ENCODE peak calls at places on chromosomes 4 and X, in eight cellular contexts. Z is body of pancreas, Y is esophagus squamous epithelium, F is GM23248, B is stomach, N is aorta, E is iPS DF 6.9, K is neuronal stem cell. D is an unnamed sample. For H3K36me3, the result is how much of the 10 kb centered on the place peaks cover.

GRCh38 chr4:57280481-57280880 is 170.3 kb upstream of the IGFBP7 start:
- DNase-seq in K (no peak), Y (no peak), N (no peak), F (no peak), E (no peak), B (no peak), Z (no peak), D (no peak)

GRCh38 chr4:97548943-97549583 is 594.2 kb downstream of the STPG2 start:
- DNase-seq in Y (no peak), E (no peak), N (no peak), F (no peak), B (no peak), Z (no peak), K (no peak), D (no peak)

GRCh38 chrX:129523076-129524055 is at the start of gene SMARCA1:
- DNase-seq in Z (peak), F (peak), B (peak), K (peak), Y (no peak), N (peak), E (no peak), D (peak)

GRCh38 chr4:13544556-13545393 is 467 bp upstream of the NKX3-2 start:
- DNase-seq in K (peak), E (peak), F (peak), Y (no peak), B (peak), Z (peak), N (no peak), D (no peak)

GRCh38 chrX:123093792-123094191 is 90.3 kb upstream of the GRIA3 start:
- DNase-seq in N (no peak), B (no peak), Z (no peak), K (no peak), F (no peak), E (no peak), Y (no peak), D (no peak)

GRCh38 chr4:2462218-2462991 is 6.5 kb upstream of the RNF4 start:
- DNase-seq in Z (peak), N (peak), Y (no peak), B (peak), E (no peak), F (peak), K (peak), D (no peak)

GRCh38 chrX:11629593-11630211 is 36.0 kb downstream of the ARHGAP6 start:
- DNase-seq in Z (no peak), N (peak), K (no peak), Y (no peak), E (no peak), F (peak), B (no peak), D (no peak)

GRCh38 chrX:68684291-68684918 is 36.9 kb downstream of the STARD8 start:
- DNase-seq in B (no peak), F (no peak), Y (no peak), E (no peak), K (no peak), Z (no peak), N (peak), D (no peak)

GRCh38 chrX:26848511-26848910 is 614.6 kb downstream of the PPP4R3C start:
- DNase-seq in E (no peak), Z (no peak), Y (no peak), K (no peak), F (peak), B (no peak), N (no peak), D (no peak)

GRCh38 chrX:129613596-129613995 is 41.2 kb downstream of the APLN start:
- DNase-seq in Z (no peak), Y (no peak), F (no peak), N (no peak), B (no peak), E (no peak), K (no peak), D (no peak)

GRCh38 chr4:53128959-53129358 is 236.9 kb downstream of the SCFD2 start:
- DNase-seq in E (no peak), Z (peak), F (peak), B (no peak), K (no peak), N (no peak), Y (no peak), D (no peak)

GRCh38 chrX:10971176-10971575 is 140.0 kb upstream of the HCCS start:
- DNase-seq in Y (no peak), K (no peak), F (no peak), E (no peak), Z (no peak), B (no peak), N (no peak), D (no peak)

GRCh38 chrX:71253253-71254091 is 468 bp downstream of the ZMYM3 start:
- DNase-seq in E (no peak), F (peak), Z (peak), N (peak), Y (no peak), K (peak), B (peak), D (peak)

GRCh38 chr4:52751349-52751911 is at the start of gene ERVMER34-1:
- DNase-seq in K (peak), F (peak), B (peak), E (peak), Z (peak), N (peak), Y (no peak), D (peak)

GRCh38 chr4:155047755-155048154 is 160.7 kb upstream of the NPY2R start:
- DNase-seq in Z (no peak), F (peak), K (no peak), Y (no peak), N (no peak), E (no peak), B (no peak), D (no peak)

GRCh38 chr4:41687971-41688370 is 60.6 kb downstream of the PHOX2B start:
- DNase-seq in B (no peak), Y (no peak), N (no peak), F (no peak), E (no peak), K (no peak), Z (no peak), D (no peak)

GRCh38 chr4:26861434-26862186 is 969 bp downstream of the STIM2 start:
- DNase-seq in K (peak), Z (peak), B (peak), F (peak), N (peak), E (no peak), Y (peak), D (peak)

GRCh38 chr4:6263541-6264540 is 5.8 kb upstream of the WFS1 start:
- DNase-seq in E (no peak), F (peak), K (no peak), Y (no peak), B (peak), Z (no peak), N (peak), D (no peak)

GRCh38 chrX:37993857-37994619 is 12.3 kb upstream of the SYTL5 start:
- DNase-seq in E (peak), F (no peak), Y (no peak), K (peak), Z (peak), N (no peak), B (peak), D (no peak)

GRCh38 chr4:134276476-134276875 is 74.9 kb upstream of the PABPC4L start:
- DNase-seq in B (no peak), F (no peak), N (no peak), Z (no peak), E (no peak), K (no peak), Y (no peak), D (no peak)

GRCh38 chr4:84956014-84956413 is 10.5 kb downstream of the WDFY3 start:
- DNase-seq in F (no peak), N (no peak), K (no peak), Z (no peak), B (no peak), Y (no peak), E (no peak), D (no peak)

GRCh38 chrX:49233887-49234555 is 881 bp upstream of the CACNA1F start:
- DNase-seq in Y (no peak), E (no peak), Z (no peak), B (no peak), N (no peak), F (peak), K (no peak), D (no peak)

GRCh38 chr4:76197001-76197743 is 16.5 kb downstream of the SCARB2 start:
- DNase-seq in N (no peak), Y (no peak), K (no peak), B (no peak), Z (no peak), E (no peak), F (peak), D (no peak)

GRCh38 chrX:9855536-9856320 is 69.5 kb downstream of the SHROOM2 start:
- DNase-seq in E (no peak), F (peak), N (no peak), Z (no peak), K (no peak), Y (no peak), B (no peak), D (no peak)

GRCh38 chrX:136304493-136304892 is 3.7 kb downstream of the ADGRG4 start:
- DNase-seq in Y (no peak), B (no peak), Z (no peak), K (no peak), N (no peak), E (no peak), F (no peak), D (no peak)

GRCh38 chrX:136488706-136489105 is 959 bp downstream of the BRS3 start:
- DNase-seq in Z (no peak), E (no peak), Y (no peak), N (no peak), F (no peak), K (no peak), B (no peak), D (no peak)

GRCh38 chr4:122604146-122604545 is 16.7 kb downstream of the IL21 start:
- DNase-seq in E (no peak), F (peak), K (no peak), B (no peak), N (no peak), Z (no peak), Y (no peak), D (no peak)

GRCh38 chrX:137342969-137343368 is 223.0 kb upstream of the ZIC3 start:
- DNase-seq in E (no peak), Y (no peak), N (no peak), B (no peak), K (no peak), F (no peak), Z (no peak), D (no peak)

GRCh38 chr4:110309686-110310085 is 111.3 kb upstream of the ELOVL6 start:
- DNase-seq in K (no peak), F (peak), E (no peak), Y (no peak), B (no peak), N (no peak), Z (no peak), D (no peak)

GRCh38 chr4:74114234-74114633 is 15.2 kb upstream of the CXCL2 start:
- DNase-seq in Z (no peak), Y (no peak), B (no peak), E (no peak), F (peak), N (no peak), K (no peak), D (no peak)

GRCh38 chr4:144685916-144686315 is 40.0 kb downstream of the HHIP start:
- DNase-seq in Y (no peak), N (no peak), B (no peak), Z (no peak), F (no peak), K (no peak), E (no peak), D (no peak)

DNA sequence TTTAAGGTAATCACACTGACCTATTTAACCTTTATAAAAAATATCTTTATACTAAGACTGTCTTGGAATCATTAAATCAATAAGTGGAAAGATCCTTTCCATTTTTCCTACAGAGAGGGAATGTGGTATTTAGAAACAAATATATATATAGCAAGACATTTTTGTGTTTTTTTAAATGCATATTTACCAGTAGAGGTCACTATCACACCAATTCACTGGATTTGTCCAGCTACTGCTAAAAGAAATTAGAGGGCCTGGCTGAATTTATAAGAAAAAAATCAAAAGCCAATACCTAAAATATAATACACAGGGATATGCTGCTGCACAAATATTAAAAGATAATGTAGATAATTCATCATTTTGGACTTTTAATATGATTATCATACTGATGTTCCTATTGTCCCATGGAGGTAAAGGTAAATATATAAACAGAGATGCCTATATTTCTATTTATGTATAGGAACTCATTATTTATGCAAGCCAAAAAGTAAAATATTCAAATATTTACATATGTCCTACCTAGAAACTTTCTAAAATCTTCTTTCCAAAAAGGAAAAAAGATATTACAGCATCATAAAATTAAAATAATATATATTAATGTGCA is 69.5 kb downstream of the PDE5A start:
- DNase-seq in Z (no peak), F (peak), K (no peak), E (no peak), Y (no peak), N (no peak), B (no peak), D (no peak)
- H3K36me3 ChIP-seq in Z (under half), F (under half), K (under half), E (under half), Y (under half), N (under half), B (under half), D (under half)

GRCh38 chr4:184812651-184813181 is 13.1 kb downstream of the ACSL1 start:
- DNase-seq in Z (no peak), F (peak), E (no peak), Y (no peak), K (no peak), B (no peak), N (no peak), D (peak)
- H3K4me3 ChIP-seq in Z (no peak), F (no peak), E (no peak), Y (no peak), K (no peak), B (no peak), N (no peak), D (peak)

GRCh38 chrX:45751156-45751555 is 550.5 kb upstream of the DIPK2B start:
- DNase-seq in N (no peak), Y (no peak), Z (no peak), F (no peak), K (no peak), B (no peak), E (no peak), D (no peak)
- H3K27ac ChIP-seq in N (no peak), Y (no peak), Z (no peak), F (peak), K (no peak), B (no peak), E (no peak), D (no peak)

GRCh38 chr4:8297691-8298485 is 28.3 kb downstream of the HTRA3 start:
- DNase-seq in Z (peak), E (no peak), K (no peak), F (no peak), N (peak), B (no peak), Y (no peak), D (peak)

GRCh38 chr4:8303081-8303480 is 33.5 kb downstream of the HTRA3 start:
- DNase-seq in E (no peak), B (no peak), K (no peak), Z (peak), Y (no peak), F (no peak), N (no peak), D (peak)

GRCh38 chr4:8303485-8304281 is 34.1 kb downstream of the HTRA3 start:
- DNase-seq in K (no peak), Y (no peak), B (no peak), Z (peak), E (no peak), F (peak), N (peak), D (no peak)

GRCh38 chr4:8302331-8302730 is 32.8 kb downstream of the HTRA3 start:
- DNase-seq in N (peak), F (no peak), Y (no peak), B (no peak), K (no peak), E (no peak), Z (peak), D (peak)

DNA sequence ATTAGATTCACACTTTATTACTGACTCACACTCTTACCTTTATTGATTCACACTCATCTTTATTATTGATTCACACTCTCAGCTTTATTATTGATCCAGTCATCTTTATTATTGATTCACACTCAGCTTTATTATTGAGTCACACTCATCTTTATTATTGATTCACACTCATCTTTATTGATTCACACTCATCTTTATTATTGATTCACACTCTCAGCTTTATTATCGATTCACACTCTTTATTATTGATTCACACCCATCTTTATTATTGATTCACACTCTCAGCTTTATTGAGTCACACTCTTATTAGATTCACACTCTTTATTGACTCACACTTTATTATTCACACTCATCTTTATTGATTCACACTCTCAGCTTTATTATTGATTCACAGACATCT is 31.3 kb downstream of the HTRA3 start:
- DNase-seq in K (no peak), F (no peak), Z (no peak), E (no peak), B (no peak), N (no peak), Y (no peak), D (no peak)
- H3K36me3 ChIP-seq in K (under half), F (under half), Z (under half), E (under half), B (under half), N (under half), Y (under half), D (under half)

DNA sequence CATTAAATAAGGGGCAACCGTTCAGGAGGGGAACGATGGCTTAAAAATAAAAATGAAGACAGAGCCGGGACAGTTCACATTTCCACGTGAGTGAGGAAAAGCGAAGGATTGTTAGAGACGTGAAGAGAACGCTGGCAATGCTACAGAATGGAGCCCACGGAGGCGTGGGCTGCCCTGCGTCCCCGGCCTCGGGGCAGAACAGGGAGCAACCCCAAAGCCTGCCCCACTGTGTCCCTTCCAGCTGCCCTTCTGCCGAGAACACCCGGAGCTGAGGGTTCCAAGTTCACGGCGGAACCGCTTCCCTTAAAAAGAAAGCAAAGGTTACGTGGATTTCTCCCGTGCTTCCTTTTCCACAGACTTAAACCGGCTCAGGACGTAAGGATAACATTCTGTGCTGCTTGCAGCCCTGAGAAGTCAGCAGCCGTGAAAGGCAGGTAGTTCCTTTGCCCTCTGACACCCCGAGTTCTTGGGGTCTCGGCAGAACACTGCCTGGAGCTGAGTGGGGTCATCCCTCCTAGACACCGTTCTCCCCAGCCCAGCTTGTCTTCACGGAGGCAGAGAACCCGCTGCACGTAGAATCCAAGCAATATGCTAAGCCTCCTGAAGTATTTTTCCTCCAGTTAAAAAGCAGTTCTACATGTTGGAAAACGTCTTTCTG is 14.2 kb downstream of the DHRSX start:
- DNase-seq in F (no peak), N (no peak), B (no peak), Z (no peak), E (no peak), Y (no peak), K (no peak), D (no peak)
- H3K4me3 ChIP-seq in F (no peak), N (no peak), B (no peak), Z (no peak), E (no peak), Y (no peak), K (no peak), D (no peak)

GRCh38 chr4:62896721-62897120 is 1512.5 kb downstream of the TECRL start:
- DNase-seq in B (no peak), E (no peak), Z (no peak), Y (no peak), K (no peak), N (no peak), F (no peak), D (peak)
- H3K27ac ChIP-seq in B (no peak), E (no peak), Z (no peak), Y (no peak), K (no peak), N (no peak), F (no peak), D (no peak)

D was measured in suprapubic skin.